ENCODE peak calls at places on chromosomes 4 and X, in five cellular contexts. Z, T, B, H and G are unnamed samples.

GRCh38 chrX:33156152-33156726 is 55.1 kb downstream of the DMD start:
- DNase-seq in B (no peak), Z (no peak), T (no peak), H (no peak), G (no peak)

GRCh38 chr4:151329217-151330007 is 4.0 kb upstream of the SH3D19 start:
- DNase-seq in H (no peak), T (no peak), B (no peak), Z (no peak), G (no peak)

GRCh38 chrX:103927633-103928032 is 34.8 kb upstream of the TMSB15B start:
- DNase-seq in H (no peak), B (no peak), T (no peak), Z (no peak), G (no peak)

GRCh38 chr4:84678976-84679744 is 96.2 kb downstream of the CDS1 start:
- DNase-seq in T (no peak), H (no peak), B (peak; percentile 62), Z (no peak), G (no peak)

GRCh38 chrX:131854586-131854985 is 168.5 kb upstream of the STK26 start:
- DNase-seq in H (no peak), B (no peak), Z (no peak), T (no peak), G (no peak)

GRCh38 chr4:149993030-149993429 is 85.2 kb upstream of the DCLK2 start:
- DNase-seq in T (no peak), B (no peak), H (no peak), Z (no peak), G (no peak)

GRCh38 chr4:185286571-185286970 is 77.2 kb downstream of the SNX25 start:
- DNase-seq in H (no peak), B (no peak), T (no peak), Z (no peak), G (no peak)

GRCh38 chr4:121989715-121990114 is 37.9 kb upstream of the TRPC3 start:
- DNase-seq in H (no peak), T (no peak), B (no peak), Z (no peak), G (no peak)

GRCh38 chr4:144967161-144967560 is 130.8 kb downstream of the ANAPC10 start:
- DNase-seq in H (no peak), Z (no peak), T (no peak), B (no peak), G (no peak)

GRCh38 chr4:56077676-56078075 is 128.9 kb downstream of the CEP135 start:
- DNase-seq in B (no peak), Z (no peak), H (no peak), T (no peak), G (no peak)

GRCh38 chr4:7932333-7932732 is 7.3 kb downstream of the AFAP1 start:
- DNase-seq in Z (no peak), T (no peak), H (no peak), B (no peak), G (no peak)

GRCh38 chrX:32582729-32583128 is 628.6 kb downstream of the DMD start:
- DNase-seq in T (no peak), H (no peak), Z (no peak), B (no peak), G (no peak)

GRCh38 chr4:89303177-89303576 is 4.4 kb downstream of the GPRIN3 start:
- DNase-seq in H (no peak), Z (peak; percentile 59), T (no peak), B (no peak), G (no peak)

GRCh38 chr4:135201081-135201480 is 999.5 kb upstream of the PABPC4L start:
- DNase-seq in B (no peak), T (no peak), Z (no peak), H (no peak), G (no peak)

GRCh38 chrX:129755779-129756650 is 17.2 kb downstream of the XPNPEP2 start:
- DNase-seq in H (no peak), Z (no peak), B (peak; percentile 23), T (peak; percentile 45), G (no peak)

GRCh38 chr4:145248971-145249370 is 68.6 kb upstream of the OTUD4 start:
- DNase-seq in H (no peak), B (no peak), Z (no peak), T (no peak), G (no peak)

GRCh38 chrX:28379142-28379541 is 208.1 kb upstream of the IL1RAPL1 start:
- DNase-seq in H (no peak), T (no peak), B (no peak), Z (no peak), G (no peak)
- TF ChIP-seq CTCF in H (no peak), T (no peak), B (no peak), Z (no peak), G (no peak)

GRCh38 chr4:34720563-34720962 is 1523.8 kb downstream of the ARAP2 start:
- DNase-seq in H (no peak), Z (no peak), T (no peak), B (no peak), G (no peak)
- TF ChIP-seq CTCF in H (peak; percentile 30), Z (peak; percentile 38), T (peak; percentile 46), B (peak; percentile 47), G (no peak)

GRCh38 chrX:2627272-2627867 is 63.7 kb upstream of the CD99 start:
- DNase-seq in T (peak; percentile 37), H (peak; percentile 44), Z (no peak), B (no peak), G (no peak)
- TF ChIP-seq CTCF in T (peak; percentile 67), H (no peak), Z (peak; percentile 50), B (peak; percentile 32), G (no peak)

GRCh38 chr4:175806741-175807140 is 5.3 kb downstream of the GPM6A start:
- DNase-seq in T (no peak), B (no peak), Z (no peak), H (no peak), G (no peak)
- TF ChIP-seq CTCF in T (no peak), B (no peak), Z (no peak), H (no peak), G (no peak)

GRCh38 chrX:136767104-136767941 is 13.4 kb downstream of the ARHGEF6 start:
- DNase-seq in H (peak; percentile 71), T (peak; percentile 66), Z (peak; percentile 80), B (peak; percentile 89), G (peak; percentile 46)
- TF ChIP-seq CTCF in H (no peak), T (no peak), Z (no peak), B (peak; percentile 36), G (no peak)

GRCh38 chr4:126627255-126627654 is 1005.5 kb upstream of the INTU start:
- DNase-seq in B (no peak), Z (no peak), T (no peak), H (no peak), G (no peak)
- TF ChIP-seq CTCF in B (no peak), Z (peak; percentile 11), T (no peak), H (no peak), G (no peak)

GRCh38 chrX:74924449-74925209 is 623 bp downstream of the NEXMIF start:
- DNase-seq in B (peak; percentile 53), H (peak; percentile 29), T (peak; percentile 39), Z (peak; percentile 73), G (peak; percentile 18)
- TF ChIP-seq CTCF in B (no peak), H (no peak), T (no peak), Z (no peak), G (no peak)

DNA sequence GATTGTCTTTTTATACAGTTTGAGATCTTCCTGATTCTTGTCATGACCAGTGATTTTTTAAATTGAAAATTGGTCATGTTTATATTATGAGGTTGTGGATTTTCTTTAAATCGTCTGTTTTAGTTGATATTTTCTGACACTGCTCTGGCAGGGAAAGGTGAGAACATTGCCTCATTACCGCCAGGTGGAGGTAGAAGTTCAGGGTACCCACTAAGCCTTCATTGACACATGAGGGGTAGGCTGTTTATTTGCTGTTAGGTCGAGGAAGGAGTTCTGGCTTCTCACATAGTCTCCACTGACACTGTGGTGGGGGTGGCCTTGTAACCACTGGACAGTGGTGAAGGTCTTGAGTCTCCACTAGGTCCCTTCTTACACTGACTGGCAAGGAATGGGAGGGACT is 117.6 kb upstream of the GPR101 start:
- DNase-seq in Z (no peak), H (no peak), B (no peak), T (no peak), G (no peak)
- TF ChIP-seq CTCF in Z (no peak), H (no peak), B (no peak), T (no peak), G (no peak)

DNA sequence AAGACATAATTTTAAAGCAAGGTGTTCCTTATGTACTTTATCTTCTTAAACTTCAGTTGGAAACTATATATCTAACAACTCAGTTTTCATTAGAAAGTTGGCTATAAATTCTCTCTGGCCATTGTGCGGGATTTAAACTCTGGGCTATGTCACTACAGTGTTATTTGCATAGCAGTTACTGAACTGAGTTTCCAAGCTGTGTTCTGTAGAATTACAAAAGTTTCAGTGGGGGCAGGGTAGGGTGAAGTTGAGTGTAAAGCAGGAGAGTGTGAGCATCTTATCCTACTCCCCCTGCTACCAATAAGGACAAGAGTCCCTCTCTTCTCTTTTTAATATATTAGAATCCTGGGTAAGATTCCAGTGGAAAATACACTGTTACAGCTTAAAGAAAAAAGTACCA is 254.5 kb upstream of the SLITRK2 start:
- DNase-seq in H (no peak), B (no peak), Z (no peak), T (no peak), G (no peak)
- TF ChIP-seq CTCF in H (no peak), B (no peak), Z (no peak), T (no peak), G (no peak)

GRCh38 chrX:10725071-10725470 is 104.7 kb upstream of the MID1 start:
- DNase-seq in H (no peak), B (no peak), T (peak; percentile 31), Z (no peak), G (no peak)
- TF ChIP-seq CTCF in H (no peak), B (peak; percentile 10), T (no peak), Z (no peak), G (no peak)